ENCODE peak calls at places on chromosomes 16 and 17, in seven cellular contexts. One of them, this sample, is unnamed.

GRCh38 chr16:2278956-2279800 is 11.3 kb upstream of the RNPS1 start:
- DNase-seq in gastrocnemius medialis: no peak
- DNase-seq in adrenal gland: no peak
- DNase-seq in transverse colon: no peak
- DNase-seq in heart left ventricle: no peak
- DNase-seq in IMR-90: no peak
- DNase-seq in endothelial cell of umbilical vein: no peak
- DNase-seq in this sample: no peak

GRCh38 chr17:47253541-47254402 is at the start of gene ITGB3:
- DNase-seq in adrenal gland: peak
- DNase-seq in transverse colon: peak
- DNase-seq in endothelial cell of umbilical vein: peak
- DNase-seq in gastrocnemius medialis: peak
- DNase-seq in IMR-90: peak
- DNase-seq in heart left ventricle: peak
- DNase-seq in this sample: peak

GRCh38 chr17:43534909-43535308 is 11.2 kb downstream of the ETV4 start:
- DNase-seq in adrenal gland: no peak
- DNase-seq in transverse colon: no peak
- DNase-seq in endothelial cell of umbilical vein: no peak
- DNase-seq in IMR-90: no peak
- DNase-seq in gastrocnemius medialis: no peak
- DNase-seq in heart left ventricle: no peak
- DNase-seq in this sample: no peak

GRCh38 chr17:6857336-6857735 is 25.8 kb upstream of the TEKT1 start:
- DNase-seq in adrenal gland: no peak
- DNase-seq in IMR-90: no peak
- DNase-seq in heart left ventricle: no peak
- DNase-seq in transverse colon: no peak
- DNase-seq in endothelial cell of umbilical vein: no peak
- DNase-seq in gastrocnemius medialis: no peak
- DNase-seq in this sample: no peak

GRCh38 chr16:4134434-4134833 is 18.2 kb upstream of the ADCY9 start:
- DNase-seq in heart left ventricle: no peak
- DNase-seq in IMR-90: no peak
- DNase-seq in gastrocnemius medialis: no peak
- DNase-seq in endothelial cell of umbilical vein: no peak
- DNase-seq in adrenal gland: no peak
- DNase-seq in transverse colon: no peak
- DNase-seq in this sample: no peak

GRCh38 chr17:33240397-33240796 is 52.7 kb downstream of the ASIC2 start:
- DNase-seq in adrenal gland: no peak
- DNase-seq in endothelial cell of umbilical vein: no peak
- DNase-seq in transverse colon: no peak
- DNase-seq in gastrocnemius medialis: no peak
- DNase-seq in IMR-90: no peak
- DNase-seq in heart left ventricle: no peak
- DNase-seq in this sample: no peak

GRCh38 chr16:23691483-23692189 is 12.9 kb downstream of the PLK1 start:
- DNase-seq in IMR-90: no peak
- DNase-seq in heart left ventricle: no peak
- DNase-seq in gastrocnemius medialis: no peak
- DNase-seq in transverse colon: no peak
- DNase-seq in endothelial cell of umbilical vein: no peak
- DNase-seq in adrenal gland: no peak
- DNase-seq in this sample: peak

GRCh38 chr16:22257440-22257839 is 39.8 kb upstream of the POLR3E start:
- DNase-seq in transverse colon: no peak
- DNase-seq in endothelial cell of umbilical vein: no peak
- DNase-seq in adrenal gland: no peak
- DNase-seq in heart left ventricle: no peak
- DNase-seq in gastrocnemius medialis: no peak
- DNase-seq in IMR-90: no peak
- DNase-seq in this sample: no peak

GRCh38 chr17:28211811-28212210 is 107.2 kb upstream of the TMEM97 start:
- DNase-seq in gastrocnemius medialis: no peak
- DNase-seq in IMR-90: no peak
- DNase-seq in endothelial cell of umbilical vein: no peak
- DNase-seq in adrenal gland: no peak
- DNase-seq in heart left ventricle: no peak
- DNase-seq in transverse colon: no peak
- DNase-seq in this sample: no peak

GRCh38 chr17:73091410-73091769 is 1.1 kb downstream of the SLC39A11 start:
- DNase-seq in adrenal gland: peak
- DNase-seq in heart left ventricle: no peak
- DNase-seq in gastrocnemius medialis: no peak
- DNase-seq in IMR-90: no peak
- DNase-seq in transverse colon: no peak
- DNase-seq in endothelial cell of umbilical vein: no peak
- DNase-seq in this sample: no peak

GRCh38 chr16:48146131-48146530 is 9.7 kb downstream of the ABCC12 start:
- DNase-seq in gastrocnemius medialis: no peak
- DNase-seq in IMR-90: no peak
- DNase-seq in heart left ventricle: no peak
- DNase-seq in adrenal gland: no peak
- DNase-seq in endothelial cell of umbilical vein: no peak
- DNase-seq in transverse colon: no peak
- DNase-seq in this sample: no peak

GRCh38 chr17:7750321-7750821 is 32.8 kb downstream of the DNAH2 start:
- DNase-seq in endothelial cell of umbilical vein: peak
- DNase-seq in transverse colon: no peak
- DNase-seq in gastrocnemius medialis: no peak
- DNase-seq in heart left ventricle: no peak
- DNase-seq in adrenal gland: no peak
- DNase-seq in IMR-90: peak
- DNase-seq in this sample: peak

GRCh38 chr16:85750021-85750826 is 672 bp downstream of the C16orf74 start:
- DNase-seq in IMR-90: peak
- DNase-seq in transverse colon: peak
- DNase-seq in gastrocnemius medialis: no peak
- DNase-seq in heart left ventricle: no peak
- DNase-seq in endothelial cell of umbilical vein: peak
- DNase-seq in adrenal gland: no peak
- DNase-seq in this sample: no peak

GRCh38 chr16:74309789-74310781 is 13.5 kb downstream of the PSMD7 start:
- DNase-seq in heart left ventricle: no peak
- DNase-seq in gastrocnemius medialis: no peak
- DNase-seq in adrenal gland: no peak
- DNase-seq in transverse colon: no peak
- DNase-seq in endothelial cell of umbilical vein: peak
- DNase-seq in IMR-90: peak
- DNase-seq in this sample: peak

GRCh38 chr17:40086150-40087044 is 14.0 kb downstream of the NR1D1 start:
- DNase-seq in adrenal gland: no peak
- DNase-seq in gastrocnemius medialis: no peak
- DNase-seq in heart left ventricle: peak
- DNase-seq in endothelial cell of umbilical vein: peak
- DNase-seq in IMR-90: no peak
- DNase-seq in transverse colon: peak
- DNase-seq in this sample: no peak

GRCh38 chr17:21467196-21467595 is 91.0 kb downstream of the KCNJ12 start:
- DNase-seq in transverse colon: no peak
- DNase-seq in heart left ventricle: no peak
- DNase-seq in endothelial cell of umbilical vein: no peak
- DNase-seq in gastrocnemius medialis: no peak
- DNase-seq in adrenal gland: no peak
- DNase-seq in IMR-90: no peak
- DNase-seq in this sample: no peak

GRCh38 chr16:3121843-3122467 is 9.6 kb downstream of the ZNF205 start:
- DNase-seq in transverse colon: no peak
- DNase-seq in IMR-90: no peak
- DNase-seq in gastrocnemius medialis: no peak
- DNase-seq in adrenal gland: no peak
- DNase-seq in endothelial cell of umbilical vein: no peak
- DNase-seq in heart left ventricle: peak
- DNase-seq in this sample: no peak

GRCh38 chr17:72600934-72601333 is 480.1 kb downstream of the SOX9 start:
- DNase-seq in transverse colon: no peak
- DNase-seq in adrenal gland: no peak
- DNase-seq in gastrocnemius medialis: no peak
- DNase-seq in endothelial cell of umbilical vein: no peak
- DNase-seq in IMR-90: peak
- DNase-seq in heart left ventricle: no peak
- DNase-seq in this sample: peak

GRCh38 chr17:80195671-80196529 is 24.2 kb downstream of the SGSH start:
- DNase-seq in heart left ventricle: no peak
- DNase-seq in IMR-90: no peak
- DNase-seq in adrenal gland: no peak
- DNase-seq in endothelial cell of umbilical vein: peak
- DNase-seq in gastrocnemius medialis: no peak
- DNase-seq in transverse colon: no peak
- DNase-seq in this sample: peak

GRCh38 chr16:48282636-48283263 is 35.4 kb upstream of the ABCC11 start:
- DNase-seq in transverse colon: no peak
- DNase-seq in adrenal gland: no peak
- DNase-seq in gastrocnemius medialis: no peak
- DNase-seq in endothelial cell of umbilical vein: no peak
- DNase-seq in IMR-90: no peak
- DNase-seq in heart left ventricle: no peak
- DNase-seq in this sample: no peak

GRCh38 chr17:29292992-29293889 is 707 bp downstream of the NUFIP2 start:
- DNase-seq in IMR-90: peak
- DNase-seq in gastrocnemius medialis: peak
- DNase-seq in transverse colon: peak
- DNase-seq in adrenal gland: peak
- DNase-seq in heart left ventricle: peak
- DNase-seq in endothelial cell of umbilical vein: peak
- DNase-seq in this sample: peak

GRCh38 chr17:67212716-67213417 is 32.1 kb downstream of the HELZ start:
- DNase-seq in transverse colon: no peak
- DNase-seq in IMR-90: peak
- DNase-seq in adrenal gland: no peak
- DNase-seq in heart left ventricle: no peak
- DNase-seq in endothelial cell of umbilical vein: no peak
- DNase-seq in gastrocnemius medialis: no peak
- DNase-seq in this sample: peak

GRCh38 chr17:21452377-21453143 is 76.4 kb downstream of the KCNJ12 start:
- DNase-seq in IMR-90: peak
- DNase-seq in adrenal gland: peak
- DNase-seq in transverse colon: peak
- DNase-seq in gastrocnemius medialis: peak
- DNase-seq in heart left ventricle: peak
- DNase-seq in endothelial cell of umbilical vein: peak
- DNase-seq in this sample: no peak

GRCh38 chr17:71502443-71502842 is 618.4 kb upstream of the SOX9 start:
- DNase-seq in heart left ventricle: no peak
- DNase-seq in endothelial cell of umbilical vein: no peak
- DNase-seq in transverse colon: no peak
- DNase-seq in gastrocnemius medialis: no peak
- DNase-seq in adrenal gland: no peak
- DNase-seq in IMR-90: no peak
- DNase-seq in this sample: no peak

GRCh38 chr16:23280483-23280967 is 21.6 kb upstream of the SCNN1B start:
- DNase-seq in gastrocnemius medialis: no peak
- DNase-seq in heart left ventricle: no peak
- DNase-seq in transverse colon: no peak
- DNase-seq in adrenal gland: no peak
- DNase-seq in endothelial cell of umbilical vein: no peak
- DNase-seq in IMR-90: no peak
- DNase-seq in this sample: no peak

GRCh38 chr17:42240201-42240600 is 36.0 kb downstream of the STAT5B start:
- DNase-seq in adrenal gland: no peak
- DNase-seq in IMR-90: no peak
- DNase-seq in transverse colon: no peak
- DNase-seq in heart left ventricle: no peak
- DNase-seq in endothelial cell of umbilical vein: no peak
- DNase-seq in gastrocnemius medialis: no peak
- DNase-seq in this sample: no peak

GRCh38 chr17:8755590-8756255 is 2.6 kb downstream of the SPDYE4 start:
- DNase-seq in transverse colon: no peak
- DNase-seq in IMR-90: no peak
- DNase-seq in adrenal gland: no peak
- DNase-seq in heart left ventricle: no peak
- DNase-seq in endothelial cell of umbilical vein: no peak
- DNase-seq in gastrocnemius medialis: no peak
- DNase-seq in this sample: no peak

GRCh38 chr16:28837672-28838557 is 8.2 kb downstream of the TUFM start:
- DNase-seq in IMR-90: no peak
- DNase-seq in heart left ventricle: no peak
- DNase-seq in transverse colon: no peak
- DNase-seq in endothelial cell of umbilical vein: no peak
- DNase-seq in gastrocnemius medialis: no peak
- DNase-seq in adrenal gland: no peak
- DNase-seq in this sample: no peak
- TF ChIP-seq POLR2A in IMR-90: no peak
- TF ChIP-seq POLR2A in heart left ventricle: no peak
- TF ChIP-seq POLR2A in transverse colon: no peak
- TF ChIP-seq POLR2A in endothelial cell of umbilical vein: no peak
- TF ChIP-seq POLR2A in gastrocnemius medialis: no peak
- TF ChIP-seq POLR2A in adrenal gland: no peak
- TF ChIP-seq POLR2A in this sample: no peak

DNA sequence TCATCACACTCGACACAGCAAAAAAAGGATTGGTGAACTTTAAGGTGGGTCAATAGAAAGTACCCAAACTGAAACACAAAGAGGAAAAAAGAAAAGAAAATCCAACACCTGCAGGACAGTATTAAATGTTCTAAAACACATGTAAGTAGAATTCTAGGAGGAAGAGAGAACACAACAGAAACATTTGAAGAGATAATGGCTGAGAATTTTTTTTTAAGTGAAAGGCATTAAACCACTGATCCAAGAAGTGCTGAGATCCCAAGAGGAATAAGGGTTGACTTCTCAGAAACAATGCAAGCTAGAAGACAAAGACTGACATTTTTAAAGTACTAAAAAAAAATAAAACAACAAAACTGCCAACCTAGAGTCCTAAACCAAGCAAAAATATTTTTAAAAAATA is 31.6 kb downstream of the VPS53 start:
- DNase-seq in gastrocnemius medialis: no peak
- DNase-seq in adrenal gland: no peak
- DNase-seq in IMR-90: no peak
- DNase-seq in endothelial cell of umbilical vein: no peak
- DNase-seq in heart left ventricle: no peak
- DNase-seq in transverse colon: no peak
- DNase-seq in this sample: no peak
- TF ChIP-seq POLR2A in gastrocnemius medialis: no peak
- TF ChIP-seq POLR2A in adrenal gland: no peak
- TF ChIP-seq POLR2A in IMR-90: no peak
- TF ChIP-seq POLR2A in endothelial cell of umbilical vein: no peak
- TF ChIP-seq POLR2A in heart left ventricle: no peak
- TF ChIP-seq POLR2A in transverse colon: no peak
- TF ChIP-seq POLR2A in this sample: no peak

DNA sequence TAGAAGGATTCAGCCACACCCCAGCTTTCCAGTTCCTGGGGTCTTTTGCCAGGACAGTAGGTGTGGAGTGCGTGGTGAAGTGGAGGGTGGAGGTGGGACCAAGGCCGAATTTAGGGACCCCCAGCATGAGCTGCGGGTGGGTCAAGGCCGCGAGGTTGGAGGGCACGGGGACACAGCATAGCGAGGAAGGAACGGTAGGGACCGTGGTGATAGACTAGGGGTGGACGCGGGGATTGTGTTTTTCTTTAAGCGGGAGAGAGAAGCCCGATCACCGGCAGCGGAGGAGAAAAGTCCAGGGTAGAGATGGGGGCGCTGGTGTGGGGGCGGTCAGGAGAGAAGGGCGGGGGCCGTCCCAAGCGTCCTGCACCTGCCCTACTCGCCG is 261 bp upstream of the B4GALNT2 start:
- DNase-seq in endothelial cell of umbilical vein: no peak
- DNase-seq in heart left ventricle: no peak
- DNase-seq in gastrocnemius medialis: no peak
- DNase-seq in transverse colon: peak
- DNase-seq in IMR-90: no peak
- DNase-seq in adrenal gland: no peak
- DNase-seq in this sample: no peak
- TF ChIP-seq POLR2A in endothelial cell of umbilical vein: no peak
- TF ChIP-seq POLR2A in heart left ventricle: no peak
- TF ChIP-seq POLR2A in gastrocnemius medialis: no peak
- TF ChIP-seq POLR2A in transverse colon: no peak
- TF ChIP-seq POLR2A in IMR-90: no peak
- TF ChIP-seq POLR2A in adrenal gland: no peak
- TF ChIP-seq POLR2A in this sample: no peak

GRCh38 chr17:75205037-75205792 is at the start of gene NUP85:
- DNase-seq in adrenal gland: peak
- DNase-seq in heart left ventricle: peak
- DNase-seq in IMR-90: peak
- DNase-seq in endothelial cell of umbilical vein: peak
- DNase-seq in gastrocnemius medialis: peak
- DNase-seq in transverse colon: peak
- DNase-seq in this sample: peak
- TF ChIP-seq POLR2A in adrenal gland: no peak
- TF ChIP-seq POLR2A in heart left ventricle: peak
- TF ChIP-seq POLR2A in IMR-90: peak
- TF ChIP-seq POLR2A in endothelial cell of umbilical vein: peak
- TF ChIP-seq POLR2A in gastrocnemius medialis: peak
- TF ChIP-seq POLR2A in transverse colon: peak
- TF ChIP-seq POLR2A in this sample: peak

This sample was measured in H54.